ENCODE peak calls at places on chromosomes 11 and 22, in five cellular contexts. B is AG08395; M is PC-3; V is effector CD4-positive, alpha-beta T cell; O is psoas muscle. E is an unnamed sample.

GRCh38 chr11:24240496-24240895 is 256.4 kb upstream of the LUZP2 start:
- DNase-seq in V (no peak), B (no peak), M (no peak), O (no peak), E (no peak)

GRCh38 chr11:19631657-19632325 is 80.8 kb upstream of the NAV2 start:
- DNase-seq in V (no peak), M (no peak), B (peak), O (no peak), E (peak)

GRCh38 chr22:40890881-40891280 is 29.0 kb upstream of the DNAJB7 start:
- DNase-seq in O (no peak), B (peak), M (no peak), V (no peak), E (peak)

GRCh38 chr22:43953988-43954771 is 1.1 kb upstream of the SAMM50 start:
- DNase-seq in B (no peak), V (no peak), M (no peak), O (no peak), E (no peak)

GRCh38 chr11:63767415-63768231 is 952 bp downstream of the ZFTA start:
- DNase-seq in M (peak), B (peak), V (peak), O (peak), E (peak)

GRCh38 chr11:17803751-17804334 is 69.3 kb downstream of the KCNC1 start:
- DNase-seq in O (no peak), M (no peak), V (no peak), B (no peak), E (no peak)

GRCh38 chr11:2885017-2885675 is 429 bp downstream of the CDKN1C start:
- DNase-seq in B (peak), V (no peak), O (peak), M (peak), E (no peak)

GRCh38 chr11:112440518-112440917 is 179.9 kb upstream of the PLET1 start:
- DNase-seq in M (no peak), B (no peak), V (no peak), O (no peak), E (no peak)

GRCh38 chr11:834371-835316 is 1.9 kb downstream of the CD151 start:
- DNase-seq in M (peak), O (peak), B (peak), V (no peak), E (no peak)

GRCh38 chr11:27698872-27699241 is 1.4 kb downstream of the BDNF start:
- DNase-seq in M (peak), O (peak), B (peak), V (no peak), E (no peak)

GRCh38 chr22:34105461-34106062 is 185.3 kb upstream of the LARGE1 start:
- DNase-seq in B (no peak), O (peak), V (no peak), M (peak), E (no peak)

GRCh38 chr22:22817468-22818201 is 70.0 kb upstream of the IGLL5 start:
- DNase-seq in O (no peak), M (no peak), V (no peak), B (no peak), E (no peak)

GRCh38 chr11:24598636-24599035 is 101.8 kb downstream of the LUZP2 start:
- DNase-seq in O (no peak), M (no peak), B (no peak), V (no peak), E (no peak)

GRCh38 chr11:17553249-17553546 is 6.1 kb downstream of the OTOG start:
- DNase-seq in B (no peak), O (no peak), M (no peak), V (no peak), E (no peak)

GRCh38 chr11:105244157-105244820 is 104.7 kb upstream of the CARD18 start:
- DNase-seq in O (no peak), B (peak), V (no peak), M (peak), E (peak)

GRCh38 chr11:65488273-65489058 is 10.4 kb upstream of the MALAT1 start:
- DNase-seq in B (no peak), O (peak), M (no peak), V (no peak), E (no peak)

GRCh38 chr11:61974766-61975631 is 7.6 kb upstream of the FTH1 start:
- DNase-seq in B (no peak), V (no peak), O (no peak), M (peak), E (no peak)

GRCh38 chr11:119101367-119101758 is 290 bp downstream of the DPAGT1 start:
- DNase-seq in B (no peak), V (no peak), M (no peak), O (no peak), E (no peak)

GRCh38 chr11:68962527-68963250 is 18.1 kb downstream of the MRGPRD start:
- DNase-seq in V (peak), O (no peak), M (no peak), B (peak), E (no peak)

GRCh38 chr11:92152245-92152644 is 72.4 kb upstream of the FAT3 start:
- DNase-seq in B (no peak), O (no peak), M (peak), V (no peak), E (no peak)

GRCh38 chr11:106159846-106160245 is 82.4 kb downstream of the AASDHPPT start:
- DNase-seq in V (no peak), M (no peak), O (no peak), B (peak), E (no peak)

GRCh38 chr11:22734628-22735345 is 68.4 kb downstream of the GAS2 start:
- DNase-seq in M (no peak), O (no peak), B (no peak), V (no peak), E (no peak)

GRCh38 chr11:36672815-36673450 is 74.9 kb upstream of the RAG2 start:
- DNase-seq in M (peak), B (peak), O (no peak), V (no peak), E (peak)

E was measured in GM04503.